ENCODE peak calls at places on chromosomes 2 and 18, in eight cellular contexts. One of them, this sample, is unnamed.

GRCh38 chr18:79429785-79430281 is 34.1 kb downstream of the NFATC1 start:
- DNase-seq in endothelial cell of umbilical vein: no peak
- DNase-seq in PC-3: no peak
- DNase-seq in HCT116: no peak
- DNase-seq in neural progenitor cell: no peak
- DNase-seq in neuronal stem cell: no peak
- DNase-seq in H1: no peak
- DNase-seq in adipocyte: no peak
- DNase-seq in this sample: no peak

GRCh38 chr2:73985318-73986084 is 791 bp downstream of the TET3 start:
- DNase-seq in endothelial cell of umbilical vein: no peak
- DNase-seq in PC-3: peak; percentile 36
- DNase-seq in HCT116: no peak
- DNase-seq in neural progenitor cell: peak; percentile 84
- DNase-seq in neuronal stem cell: no peak
- DNase-seq in H1: no peak
- DNase-seq in adipocyte: peak; percentile 68
- DNase-seq in this sample: peak; percentile 59

GRCh38 chr2:241110089-241110606 is 8.1 kb upstream of the MTERF4 start:
- DNase-seq in endothelial cell of umbilical vein: no peak
- DNase-seq in PC-3: no peak
- DNase-seq in HCT116: no peak
- DNase-seq in neural progenitor cell: no peak
- DNase-seq in neuronal stem cell: no peak
- DNase-seq in H1: no peak
- DNase-seq in adipocyte: no peak
- DNase-seq in this sample: no peak

GRCh38 chr2:105409717-105410116 is 10.9 kb upstream of the FHL2 start:
- DNase-seq in endothelial cell of umbilical vein: peak; percentile 91
- DNase-seq in PC-3: peak; percentile 95
- DNase-seq in HCT116: peak; percentile 48
- DNase-seq in neural progenitor cell: no peak
- DNase-seq in neuronal stem cell: no peak
- DNase-seq in H1: peak; percentile 27
- DNase-seq in adipocyte: peak; percentile 79
- DNase-seq in this sample: no peak

GRCh38 chr18:31297248-31297647 is 20.7 kb upstream of the DSG1 start:
- DNase-seq in endothelial cell of umbilical vein: no peak
- DNase-seq in PC-3: peak; percentile 7
- DNase-seq in HCT116: no peak
- DNase-seq in neural progenitor cell: no peak
- DNase-seq in neuronal stem cell: no peak
- DNase-seq in H1: no peak
- DNase-seq in adipocyte: no peak
- DNase-seq in this sample: no peak

GRCh38 chr18:50654211-50654610 is 94.3 kb downstream of the MAPK4 start:
- DNase-seq in endothelial cell of umbilical vein: no peak
- DNase-seq in PC-3: no peak
- DNase-seq in HCT116: no peak
- DNase-seq in neural progenitor cell: no peak
- DNase-seq in neuronal stem cell: no peak
- DNase-seq in H1: no peak
- DNase-seq in adipocyte: no peak
- DNase-seq in this sample: no peak

GRCh38 chr2:181680937-181681811 is 857 bp upstream of the NEUROD1 start:
- DNase-seq in endothelial cell of umbilical vein: no peak
- DNase-seq in PC-3: no peak
- DNase-seq in HCT116: no peak
- DNase-seq in neural progenitor cell: no peak
- DNase-seq in neuronal stem cell: no peak
- DNase-seq in H1: peak; percentile 60
- DNase-seq in adipocyte: no peak
- DNase-seq in this sample: no peak

GRCh38 chr2:153408708-153409107 is 69.9 kb downstream of the RPRM start:
- DNase-seq in endothelial cell of umbilical vein: no peak
- DNase-seq in PC-3: peak; percentile 49
- DNase-seq in HCT116: no peak
- DNase-seq in neural progenitor cell: no peak
- DNase-seq in neuronal stem cell: no peak
- DNase-seq in H1: no peak
- DNase-seq in adipocyte: no peak
- DNase-seq in this sample: no peak

GRCh38 chr2:148124271-148124670 is 103.4 kb downstream of the MBD5 start:
- DNase-seq in endothelial cell of umbilical vein: no peak
- DNase-seq in PC-3: no peak
- DNase-seq in HCT116: no peak
- DNase-seq in neural progenitor cell: no peak
- DNase-seq in neuronal stem cell: no peak
- DNase-seq in H1: no peak
- DNase-seq in adipocyte: no peak
- DNase-seq in this sample: no peak

GRCh38 chr2:173226899-173227692 is 127.6 kb upstream of the CDCA7 start:
- DNase-seq in endothelial cell of umbilical vein: no peak
- DNase-seq in PC-3: no peak
- DNase-seq in HCT116: no peak
- DNase-seq in neural progenitor cell: peak; percentile 16
- DNase-seq in neuronal stem cell: no peak
- DNase-seq in H1: no peak
- DNase-seq in adipocyte: no peak
- DNase-seq in this sample: peak; percentile 41

GRCh38 chr2:88538362-88538917 is 85.9 kb upstream of the FOXI3 start:
- DNase-seq in endothelial cell of umbilical vein: no peak
- DNase-seq in PC-3: no peak
- DNase-seq in HCT116: no peak
- DNase-seq in neural progenitor cell: peak; percentile 15
- DNase-seq in neuronal stem cell: no peak
- DNase-seq in H1: no peak
- DNase-seq in adipocyte: no peak
- DNase-seq in this sample: no peak

GRCh38 chr2:96933528-96933927 is 52.9 kb downstream of the FAM178B start:
- DNase-seq in endothelial cell of umbilical vein: no peak
- DNase-seq in PC-3: no peak
- DNase-seq in HCT116: no peak
- DNase-seq in neural progenitor cell: peak; percentile 48
- DNase-seq in neuronal stem cell: no peak
- DNase-seq in H1: no peak
- DNase-seq in adipocyte: no peak
- DNase-seq in this sample: no peak

GRCh38 chr2:8413589-8414135 is 268.2 kb upstream of the ID2 start:
- DNase-seq in endothelial cell of umbilical vein: no peak
- DNase-seq in PC-3: no peak
- DNase-seq in HCT116: no peak
- DNase-seq in neural progenitor cell: no peak
- DNase-seq in neuronal stem cell: no peak
- DNase-seq in H1: no peak
- DNase-seq in adipocyte: no peak
- DNase-seq in this sample: peak; percentile 74

GRCh38 chr2:25375989-25376545 is 34.3 kb upstream of the DNMT3A start:
- DNase-seq in endothelial cell of umbilical vein: no peak
- DNase-seq in PC-3: no peak
- DNase-seq in HCT116: no peak
- DNase-seq in neural progenitor cell: no peak
- DNase-seq in neuronal stem cell: no peak
- DNase-seq in H1: peak; percentile 45
- DNase-seq in adipocyte: no peak
- DNase-seq in this sample: no peak

GRCh38 chr2:48870503-48870902 is 115.0 kb upstream of the LHCGR start:
- DNase-seq in endothelial cell of umbilical vein: no peak
- DNase-seq in PC-3: no peak
- DNase-seq in HCT116: no peak
- DNase-seq in neural progenitor cell: no peak
- DNase-seq in neuronal stem cell: no peak
- DNase-seq in H1: no peak
- DNase-seq in adipocyte: no peak
- DNase-seq in this sample: no peak

GRCh38 chr2:118801154-118801553 is 46.3 kb downstream of the EN1 start:
- DNase-seq in endothelial cell of umbilical vein: no peak
- DNase-seq in PC-3: no peak
- DNase-seq in HCT116: no peak
- DNase-seq in neural progenitor cell: no peak
- DNase-seq in neuronal stem cell: no peak
- DNase-seq in H1: no peak
- DNase-seq in adipocyte: no peak
- DNase-seq in this sample: no peak

GRCh38 chr2:73297151-73297559 is 3.8 kb upstream of the EGR4 start:
- DNase-seq in endothelial cell of umbilical vein: no peak
- DNase-seq in PC-3: no peak
- DNase-seq in HCT116: no peak
- DNase-seq in neural progenitor cell: no peak
- DNase-seq in neuronal stem cell: no peak
- DNase-seq in H1: no peak
- DNase-seq in adipocyte: peak; percentile 29
- DNase-seq in this sample: no peak

DNA sequence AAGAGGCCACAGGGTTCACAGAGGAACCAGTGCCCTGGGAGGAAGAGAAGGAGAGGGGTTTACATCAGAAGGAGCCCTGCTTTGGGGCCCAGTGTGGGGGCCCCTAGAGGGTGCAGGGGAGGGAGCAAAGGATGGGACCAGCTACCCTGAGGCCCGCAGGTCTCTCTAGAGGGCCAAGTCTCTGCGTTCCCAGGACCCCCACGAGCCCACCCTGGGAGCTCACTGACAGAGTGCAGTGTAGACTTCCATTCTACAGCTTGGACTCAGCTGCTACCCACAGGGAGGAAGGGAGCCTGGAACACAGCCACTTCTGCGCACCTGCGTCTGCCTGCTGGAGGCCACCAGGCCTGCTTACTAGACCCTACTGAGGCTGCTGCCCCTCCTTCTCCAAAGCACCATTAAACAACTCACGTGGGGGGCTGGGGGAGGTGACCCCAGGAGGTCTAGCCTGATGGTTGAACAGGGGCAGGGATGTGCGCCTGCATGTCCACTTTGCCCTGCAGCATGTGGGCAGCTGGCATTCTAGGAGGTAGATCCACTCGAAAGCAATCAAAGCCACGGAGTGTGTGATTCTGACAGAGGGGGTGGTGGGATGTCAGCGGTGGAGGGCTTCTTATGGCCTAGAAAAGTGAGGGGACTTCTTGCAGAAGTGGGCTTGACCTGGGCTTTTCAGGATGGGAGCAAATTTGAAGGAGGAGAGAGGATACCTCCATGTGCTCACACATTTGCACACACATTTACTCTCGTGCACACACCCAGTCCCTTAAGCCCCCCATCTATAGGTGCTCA is 90.2 kb downstream of the ZFP36L2 start:
- DNase-seq in endothelial cell of umbilical vein: no peak
- DNase-seq in PC-3: no peak
- DNase-seq in HCT116: no peak
- DNase-seq in neural progenitor cell: no peak
- DNase-seq in neuronal stem cell: no peak
- DNase-seq in H1: no peak
- DNase-seq in adipocyte: no peak
- DNase-seq in this sample: no peak
- H3K4me1 ChIP-seq in endothelial cell of umbilical vein: peaks cover 12% of the 10 kb centered on the region
- H3K4me1 ChIP-seq in PC-3: peaks cover 11% of the 10 kb centered on the region
- H3K4me1 ChIP-seq in HCT116: peaks cover 12% of the 10 kb centered on the region
- H3K4me1 ChIP-seq in neural progenitor cell: peaks cover 40% of the 10 kb centered on the region
- H3K4me1 ChIP-seq in neuronal stem cell: peaks cover 27% of the 10 kb centered on the region
- H3K4me1 ChIP-seq in H1: peaks cover 8% of the 10 kb centered on the region
- H3K4me1 ChIP-seq in adipocyte: peaks cover 17% of the 10 kb centered on the region
- H3K4me1 ChIP-seq in this sample: peaks cover 32% of the 10 kb centered on the region

DNA sequence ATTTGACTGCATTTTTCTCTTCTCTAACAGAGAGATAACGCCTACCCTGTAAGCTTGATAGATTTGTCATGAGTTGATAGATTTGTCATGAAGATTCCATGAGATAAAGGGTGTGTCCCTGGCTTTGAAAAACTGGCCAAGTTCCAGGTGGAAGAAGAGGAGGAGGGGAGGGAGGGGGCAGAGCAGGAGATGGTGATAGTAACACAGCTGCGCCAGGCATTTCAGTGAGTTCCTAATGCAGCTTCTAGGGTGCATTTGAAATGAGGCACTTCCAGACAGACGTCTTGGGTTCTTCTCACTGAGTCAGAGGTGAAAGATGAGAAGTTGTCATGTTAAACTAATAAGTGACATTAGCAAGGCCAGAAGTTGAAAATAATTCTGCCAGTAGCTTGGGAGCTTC is 65.3 kb downstream of the CERS6 start:
- DNase-seq in endothelial cell of umbilical vein: no peak
- DNase-seq in PC-3: no peak
- DNase-seq in HCT116: no peak
- DNase-seq in neural progenitor cell: no peak
- DNase-seq in neuronal stem cell: no peak
- DNase-seq in H1: no peak
- DNase-seq in adipocyte: no peak
- DNase-seq in this sample: no peak
- H3K9ac ChIP-seq in endothelial cell of umbilical vein: no peak overlapping the region
- H3K9ac ChIP-seq in PC-3: no peak overlapping the region
- H3K9ac ChIP-seq in HCT116: no peak overlapping the region
- H3K9ac ChIP-seq in neural progenitor cell: no peak overlapping the region
- H3K9ac ChIP-seq in neuronal stem cell: no peak overlapping the region
- H3K9ac ChIP-seq in H1: no peak overlapping the region
- H3K9ac ChIP-seq in adipocyte: peak overlapping the region; percentile 34
- H3K9ac ChIP-seq in this sample: peak overlapping the region; percentile 23

GRCh38 chr2:219803294-219803693 is 175.9 kb downstream of the SLC4A3 start:
- DNase-seq in endothelial cell of umbilical vein: no peak
- DNase-seq in PC-3: peak; percentile 54
- DNase-seq in HCT116: no peak
- DNase-seq in neural progenitor cell: no peak
- DNase-seq in neuronal stem cell: no peak
- DNase-seq in H1: no peak
- DNase-seq in adipocyte: peak; percentile 16
- DNase-seq in this sample: no peak

DNA sequence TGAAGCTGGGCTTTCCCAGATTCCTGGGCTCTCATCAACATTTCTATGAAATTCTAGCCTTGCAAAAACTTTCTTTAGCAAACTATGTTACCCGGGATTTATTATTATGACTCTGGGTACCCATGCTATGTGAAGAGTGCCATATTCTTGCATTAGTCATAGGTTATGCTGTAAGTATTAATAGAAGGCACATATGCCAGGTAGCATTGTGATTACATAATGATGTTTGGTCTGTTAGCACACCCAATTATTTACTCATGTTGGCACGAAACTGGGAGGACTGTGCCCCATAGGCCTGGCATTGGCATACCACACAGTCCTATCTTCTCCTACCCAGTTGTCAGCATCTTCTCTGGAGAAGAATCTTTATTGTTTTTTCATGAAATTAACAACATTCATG is 171.0 kb downstream of the SLC4A3 start:
- DNase-seq in endothelial cell of umbilical vein: no peak
- DNase-seq in PC-3: no peak
- DNase-seq in HCT116: no peak
- DNase-seq in neural progenitor cell: no peak
- DNase-seq in neuronal stem cell: no peak
- DNase-seq in H1: no peak
- DNase-seq in adipocyte: no peak
- DNase-seq in this sample: no peak
- H3K4me1 ChIP-seq in endothelial cell of umbilical vein: no peaks in the 10 kb centered on the region
- H3K4me1 ChIP-seq in PC-3: peaks cover 5% of the 10 kb centered on the region
- H3K4me1 ChIP-seq in HCT116: no peaks in the 10 kb centered on the region
- H3K4me1 ChIP-seq in neural progenitor cell: no peaks in the 10 kb centered on the region
- H3K4me1 ChIP-seq in neuronal stem cell: no peaks in the 10 kb centered on the region
- H3K4me1 ChIP-seq in H1: no peaks in the 10 kb centered on the region
- H3K4me1 ChIP-seq in adipocyte: peaks cover 9% of the 10 kb centered on the region
- H3K4me1 ChIP-seq in this sample: no peaks in the 10 kb centered on the region

DNA sequence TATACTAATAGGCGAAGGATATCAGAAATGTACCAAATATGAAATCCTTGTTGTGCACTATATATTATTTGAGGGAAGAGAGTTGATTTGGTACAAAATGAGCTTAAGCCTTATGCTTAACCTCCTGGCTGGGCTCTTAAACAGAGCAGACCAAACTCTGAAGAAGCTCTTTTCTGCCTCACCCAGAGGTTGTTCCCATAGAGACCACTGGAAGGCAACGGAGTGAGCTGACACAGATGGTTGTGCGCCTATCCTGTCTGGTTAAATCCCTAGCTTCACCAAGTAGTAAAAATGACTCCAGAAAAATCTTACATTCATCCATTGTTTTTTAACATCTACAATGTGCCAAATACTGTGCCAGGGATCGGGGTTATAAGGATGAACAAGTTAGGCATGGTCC is 55.9 kb upstream of the NOL4 start:
- DNase-seq in endothelial cell of umbilical vein: no peak
- DNase-seq in PC-3: no peak
- DNase-seq in HCT116: no peak
- DNase-seq in neural progenitor cell: peak; percentile 18
- DNase-seq in neuronal stem cell: no peak
- DNase-seq in H1: no peak
- DNase-seq in adipocyte: no peak
- DNase-seq in this sample: no peak
- H3K9ac ChIP-seq in endothelial cell of umbilical vein: no peak overlapping the region
- H3K9ac ChIP-seq in PC-3: no peak overlapping the region
- H3K9ac ChIP-seq in HCT116: no peak overlapping the region
- H3K9ac ChIP-seq in neural progenitor cell: no peak overlapping the region
- H3K9ac ChIP-seq in neuronal stem cell: no peak overlapping the region
- H3K9ac ChIP-seq in H1: no peak overlapping the region
- H3K9ac ChIP-seq in adipocyte: no peak overlapping the region
- H3K9ac ChIP-seq in this sample: no peak overlapping the region